ENCODE peak calls at places on chromosomes 5 and 9, in six cellular contexts. X is activated CD8-positive, alpha-beta T cell treated with anti-CD3 and anti-CD28 coated beads for 36 hours; P is stomach; U is uterus; C is fibroblast of the aortic adventitia; M is endothelial cell. J is an unnamed sample.

GRCh38 chr9:3045153-3045552 is 201.3 kb upstream of the PUM3 start:
- DNase-seq in X (no peak), P (no peak), U (no peak), C (no peak), M (no peak), J (no peak)

GRCh38 chr5:139642891-139643871 is 5.0 kb upstream of the CXXC5 start:
- DNase-seq in X (no peak), P (peak; percentile 77), U (no peak), C (no peak), M (peak; percentile 3), J (no peak)

GRCh38 chr5:119897537-119898370 is 268.4 kb downstream of the FAM170A start:
- DNase-seq in X (no peak), P (no peak), U (no peak), C (no peak), M (no peak), J (no peak)

GRCh38 chr5:15897609-15898008 is 282.0 kb downstream of the MARCHF11 start:
- DNase-seq in X (no peak), P (no peak), U (peak; percentile 17), C (peak; percentile 39), M (no peak), J (peak; percentile 38)

GRCh38 chr5:118430076-118430475 is 558.3 kb downstream of the DTWD2 start:
- DNase-seq in X (no peak), P (no peak), U (no peak), C (no peak), M (no peak), J (no peak)

GRCh38 chr5:63155310-63155631 is 576.7 kb downstream of the LRRC70 start:
- DNase-seq in X (no peak), P (no peak), U (no peak), C (no peak), M (no peak), J (no peak)

GRCh38 chr9:111896942-111897830 is 572 bp downstream of the UGCG start:
- DNase-seq in X (peak; percentile 38), P (no peak), U (peak; percentile 67), C (peak; percentile 55), M (peak; percentile 46), J (peak; percentile 55)

GRCh38 chr9:114003756-114004155 is 74.3 kb downstream of the AMBP start:
- DNase-seq in X (no peak), P (peak; percentile 21), U (peak; percentile 3), C (no peak), M (no peak), J (peak; percentile 52)

GRCh38 chr9:136720251-136720886 is 8.0 kb downstream of the DIPK1B start:
- DNase-seq in X (no peak), P (no peak), U (no peak), C (no peak), M (no peak), J (peak; percentile 54)

GRCh38 chr9:113185271-113185670 is 34.5 kb downstream of the SLC31A2 start:
- DNase-seq in X (no peak), P (no peak), U (no peak), C (no peak), M (no peak), J (no peak)

GRCh38 chr5:98368141-98368540 is 405.3 kb upstream of the RGMB start:
- DNase-seq in X (no peak), P (no peak), U (no peak), C (no peak), M (no peak), J (peak; percentile 14)

GRCh38 chr5:109496112-109496511 is 86.3 kb upstream of the PJA2 start:
- DNase-seq in X (no peak), P (no peak), U (no peak), C (peak; percentile 19), M (no peak), J (no peak)
- TF ChIP-seq CTCF in X (no peak), P (no peak), U (no peak), C (no peak), M (no peak), J (no peak)

DNA sequence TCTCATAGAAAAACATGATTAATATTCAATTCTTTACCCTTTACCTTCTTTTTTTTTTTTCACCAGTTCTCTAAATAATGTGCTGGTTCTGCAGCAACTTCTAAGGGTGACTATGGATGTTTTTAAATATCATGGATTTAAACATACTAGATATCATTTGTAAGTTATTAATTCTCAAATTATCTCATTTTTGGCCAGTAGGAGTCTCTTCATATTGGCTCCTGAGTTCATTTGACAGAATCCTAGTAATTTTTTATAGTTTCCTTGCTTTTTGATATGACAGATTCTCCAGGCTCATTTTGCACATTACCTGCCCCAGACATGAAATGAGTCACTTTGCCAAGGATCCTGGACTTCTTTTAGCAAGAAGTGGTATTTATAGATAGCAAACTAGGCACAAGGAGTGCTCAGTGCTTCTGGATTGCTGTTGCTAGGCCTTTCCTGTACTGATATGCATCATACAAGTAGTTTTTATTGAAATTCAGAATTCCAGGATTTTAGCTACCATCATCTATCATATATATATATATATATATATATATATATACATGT is 201.3 kb upstream of the IL12B start:
- DNase-seq in X (no peak), P (no peak), U (no peak), C (peak; percentile 24), M (no peak), J (no peak)
- TF ChIP-seq CTCF in X (no peak), P (no peak), U (peak; percentile 4), C (peak; percentile 31), M (no peak), J (peak; percentile 15)

GRCh38 chr5:10201223-10201868 is 48.3 kb downstream of the ATPSCKMT start:
- DNase-seq in X (no peak), P (no peak), U (no peak), C (no peak), M (peak; percentile 54), J (peak; percentile 2)
- TF ChIP-seq CTCF in X (peak; percentile 25), P (no peak), U (no peak), C (peak; percentile 15), M (peak; percentile 55), J (peak; percentile 34)

GRCh38 chr5:144304683-144305082 is 134.0 kb downstream of the KCTD16 start:
- DNase-seq in X (no peak), P (no peak), U (no peak), C (no peak), M (no peak), J (no peak)
- TF ChIP-seq CTCF in X (no peak), P (no peak), U (no peak), C (no peak), M (no peak), J (no peak)

GRCh38 chr9:127423591-127423933 is 620 bp upstream of the ZNF79 start:
- DNase-seq in X (no peak), P (no peak), U (no peak), C (no peak), M (no peak), J (no peak)

GRCh38 chr9:127426756-127427155 is 2.6 kb downstream of the ZNF79 start:
- DNase-seq in X (peak; percentile 81), P (no peak), U (no peak), C (no peak), M (no peak), J (no peak)

GRCh38 chr9:127422787-127423186 is 1.4 kb upstream of the ZNF79 start:
- DNase-seq in X (no peak), P (no peak), U (no peak), C (no peak), M (no peak), J (no peak)

GRCh38 chr9:127423934-127424668 is at the start of gene ZNF79:
- DNase-seq in X (peak; percentile 95), P (peak; percentile 95), U (peak; percentile 90), C (peak; percentile 91), M (peak; percentile 93), J (peak; percentile 93)

DNA sequence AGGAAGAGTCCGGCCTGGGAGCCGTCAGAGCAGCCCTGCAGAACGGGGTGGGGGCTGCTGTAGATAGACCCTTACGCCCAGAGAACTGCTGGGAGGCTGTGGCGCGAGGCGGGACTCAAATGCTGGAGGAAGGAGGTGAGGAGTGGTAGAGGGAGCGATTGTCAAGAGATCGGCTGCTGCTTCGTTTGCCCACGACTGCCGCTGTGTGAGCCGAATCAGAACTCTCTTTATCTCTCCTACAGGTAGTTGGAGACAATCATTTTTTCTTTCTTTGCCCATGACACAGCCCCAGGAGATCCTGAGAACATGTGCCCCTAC is 446 bp downstream of the ZNF79 start:
- DNase-seq in X (peak; percentile 58), P (no peak), U (no peak), C (no peak), M (no peak), J (no peak)
- TF ChIP-seq CTCF in X (no peak), P (no peak), U (no peak), C (no peak), M (no peak), J (no peak)

DNA sequence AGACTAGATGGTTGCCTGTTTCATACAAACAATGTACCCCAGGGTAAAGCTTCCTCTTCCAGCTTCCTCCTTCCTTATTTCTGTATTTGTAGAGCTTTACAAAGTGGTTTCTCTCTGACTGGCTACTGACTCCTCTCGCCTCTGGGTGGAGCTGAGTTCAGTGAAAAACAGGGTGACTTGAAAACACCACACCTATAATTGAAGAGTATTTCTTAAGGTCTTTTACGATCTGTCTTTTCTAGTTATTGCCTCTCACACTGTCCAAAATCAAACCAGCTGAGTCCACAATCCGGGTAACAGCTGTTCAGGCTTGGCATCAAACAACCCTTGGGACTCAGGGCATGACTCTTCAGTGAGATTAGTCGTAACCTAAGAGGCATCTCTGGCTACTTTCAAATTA is 200.4 kb downstream of the ARRDC3 start:
- DNase-seq in X (no peak), P (no peak), U (no peak), C (peak; percentile 70), M (no peak), J (peak; percentile 43)
- TF ChIP-seq CTCF in X (no peak), P (no peak), U (no peak), C (peak; percentile 49), M (no peak), J (peak; percentile 33)

DNA sequence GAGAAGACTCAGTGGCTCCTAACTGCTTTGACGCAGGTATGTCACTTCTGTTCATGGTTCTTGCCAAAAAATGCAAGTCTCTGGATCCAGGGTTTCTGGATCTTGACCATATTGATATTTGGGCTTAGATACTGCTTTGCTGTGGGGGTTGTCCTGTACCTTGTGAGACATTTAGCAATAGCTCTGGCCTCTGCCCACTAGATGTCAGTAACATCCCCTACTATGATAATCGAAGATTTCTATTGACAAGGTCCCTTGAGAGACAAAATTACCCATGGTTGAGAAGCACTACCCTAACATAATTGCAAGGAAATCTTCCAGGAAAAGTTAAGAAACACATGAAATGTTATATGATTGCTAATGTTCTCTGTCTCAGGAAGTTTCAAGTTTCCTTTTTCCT is 285.4 kb downstream of the TMEM232 start:
- DNase-seq in X (peak; percentile 18), P (no peak), U (no peak), C (peak; percentile 48), M (peak; percentile 30), J (peak; percentile 63)
- TF ChIP-seq CTCF in X (no peak), P (no peak), U (no peak), C (peak; percentile 17), M (no peak), J (peak; percentile 35)

GRCh38 chr5:163914911-163915310 is 409.5 kb downstream of the MAT2B start:
- DNase-seq in X (no peak), P (no peak), U (no peak), C (no peak), M (no peak), J (no peak)

GRCh38 chr5:163912023-163912422 is 406.6 kb downstream of the MAT2B start:
- DNase-seq in X (no peak), P (no peak), U (no peak), C (no peak), M (no peak), J (no peak)

GRCh38 chr5:163916376-163916775 is 411.0 kb downstream of the MAT2B start:
- DNase-seq in X (no peak), P (no peak), U (no peak), C (no peak), M (no peak), J (peak; percentile 29)

GRCh38 chr5:163915481-163915961 is 410.1 kb downstream of the MAT2B start:
- DNase-seq in X (no peak), P (no peak), U (no peak), C (no peak), M (no peak), J (peak; percentile 31)

GRCh38 chr5:163913548-163913947 is 408.1 kb downstream of the MAT2B start:
- DNase-seq in X (no peak), P (no peak), U (no peak), C (peak; percentile 54), M (no peak), J (peak; percentile 7)
- TF ChIP-seq CTCF in X (no peak), P (no peak), U (no peak), C (peak; percentile 34), M (no peak), J (peak; percentile 12)

J was measured in cardiac fibroblast.